ENCODE peak calls at places on chromosome 7, in five cellular contexts. One of them, this sample, is unnamed.
A peak's percentile ranks its signal among the peaks of the same experiment; 100 is the strongest.

GRCh38 chr7:101125989-101126650 is 784 bp upstream of the SERPINE1 start:
- DNase-seq in stomach: peak; percentile 27
- DNase-seq in testis: peak; percentile 74
- DNase-seq in Peyer's patch: peak; percentile 59
- DNase-seq in CD4-positive, alpha-beta memory T cell: no peak
- DNase-seq in this sample: peak; percentile 65

GRCh38 chr7:41116817-41117216 is 586.1 kb downstream of the INHBA start:
- DNase-seq in stomach: no peak
- DNase-seq in CD4-positive, alpha-beta memory T cell: no peak
- DNase-seq in testis: no peak
- DNase-seq in Peyer's patch: no peak
- DNase-seq in this sample: no peak

GRCh38 chr7:103694304-103694703 is 248.3 kb upstream of the SLC26A5 start:
- DNase-seq in stomach: no peak
- DNase-seq in Peyer's patch: no peak
- DNase-seq in testis: no peak
- DNase-seq in CD4-positive, alpha-beta memory T cell: no peak
- DNase-seq in this sample: no peak

GRCh38 chr7:30447466-30447865 is 31.1 kb downstream of the NOD1 start:
- DNase-seq in Peyer's patch: no peak
- DNase-seq in stomach: peak; percentile 18
- DNase-seq in CD4-positive, alpha-beta memory T cell: no peak
- DNase-seq in testis: no peak
- DNase-seq in this sample: no peak

GRCh38 chr7:17625038-17625437 is 315.3 kb downstream of the SNX13 start:
- DNase-seq in Peyer's patch: no peak
- DNase-seq in CD4-positive, alpha-beta memory T cell: no peak
- DNase-seq in testis: no peak
- DNase-seq in stomach: no peak
- DNase-seq in this sample: no peak

GRCh38 chr7:15326044-15326644 is 235.7 kb downstream of the AGMO start:
- DNase-seq in CD4-positive, alpha-beta memory T cell: no peak
- DNase-seq in stomach: no peak
- DNase-seq in Peyer's patch: no peak
- DNase-seq in testis: no peak
- DNase-seq in this sample: peak; percentile 49

GRCh38 chr7:113907617-113908016 is 11.2 kb downstream of the PPP1R3A start:
- DNase-seq in stomach: no peak
- DNase-seq in CD4-positive, alpha-beta memory T cell: no peak
- DNase-seq in Peyer's patch: no peak
- DNase-seq in testis: no peak
- DNase-seq in this sample: no peak

GRCh38 chr7:17830206-17830605 is 110.1 kb downstream of the SNX13 start:
- DNase-seq in stomach: no peak
- DNase-seq in CD4-positive, alpha-beta memory T cell: no peak
- DNase-seq in Peyer's patch: no peak
- DNase-seq in testis: no peak
- DNase-seq in this sample: no peak

GRCh38 chr7:151695856-151696555 is 176.3 kb upstream of the RHEB start:
- DNase-seq in stomach: no peak
- DNase-seq in testis: no peak
- DNase-seq in Peyer's patch: no peak
- DNase-seq in CD4-positive, alpha-beta memory T cell: no peak
- DNase-seq in this sample: no peak

GRCh38 chr7:72040641-72041040 is 371.5 kb downstream of the CALN1 start:
- DNase-seq in CD4-positive, alpha-beta memory T cell: no peak
- DNase-seq in testis: no peak
- DNase-seq in stomach: no peak
- DNase-seq in Peyer's patch: no peak
- DNase-seq in this sample: no peak

GRCh38 chr7:142796501-142797341 is 26.0 kb downstream of the PRSS2 start:
- DNase-seq in Peyer's patch: peak; percentile 45
- DNase-seq in CD4-positive, alpha-beta memory T cell: no peak
- DNase-seq in testis: no peak
- DNase-seq in stomach: no peak
- DNase-seq in this sample: no peak

GRCh38 chr7:142797342-142797798 is 26.6 kb downstream of the PRSS2 start:
- DNase-seq in CD4-positive, alpha-beta memory T cell: no peak
- DNase-seq in stomach: no peak
- DNase-seq in Peyer's patch: no peak
- DNase-seq in testis: no peak
- DNase-seq in this sample: no peak

GRCh38 chr7:142798451-142799438 is 28.0 kb downstream of the PRSS2 start:
- DNase-seq in testis: no peak
- DNase-seq in Peyer's patch: no peak
- DNase-seq in stomach: no peak
- DNase-seq in CD4-positive, alpha-beta memory T cell: peak; percentile 58
- DNase-seq in this sample: no peak

GRCh38 chr7:142799483-142799882 is 28.7 kb downstream of the PRSS2 start:
- DNase-seq in testis: no peak
- DNase-seq in Peyer's patch: no peak
- DNase-seq in stomach: no peak
- DNase-seq in CD4-positive, alpha-beta memory T cell: no peak
- DNase-seq in this sample: no peak

DNA sequence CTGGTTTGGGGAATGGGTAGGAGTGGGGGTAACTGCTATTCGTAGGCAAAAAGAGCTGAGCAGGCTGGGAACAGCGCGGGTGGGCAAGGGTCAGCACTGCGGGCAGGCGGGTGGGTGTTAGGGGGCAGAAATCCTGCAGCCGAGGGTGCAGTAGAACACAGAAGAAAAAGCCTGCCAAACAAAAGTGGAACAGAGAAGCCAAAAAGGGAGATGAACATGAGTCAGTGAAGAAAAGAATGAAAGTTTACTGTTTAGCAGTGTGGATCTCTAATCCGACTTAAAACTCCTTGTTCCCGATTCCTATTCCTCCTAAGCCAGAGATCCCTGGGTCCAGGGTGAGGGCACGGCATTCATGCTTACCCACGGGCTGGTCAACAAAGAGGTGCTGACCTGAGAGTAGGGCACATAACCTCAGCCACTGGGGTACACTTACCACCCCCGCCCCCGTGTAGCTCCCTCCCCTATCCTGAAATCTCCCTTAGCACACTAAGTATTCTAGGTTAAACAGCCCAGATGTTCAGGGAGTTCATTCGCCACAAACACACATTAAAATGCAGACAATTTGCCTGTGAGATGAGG is 27.1 kb downstream of the PRSS2 start:
- DNase-seq in CD4-positive, alpha-beta memory T cell: no peak
- DNase-seq in testis: no peak
- DNase-seq in stomach: no peak
- DNase-seq in Peyer's patch: no peak
- DNase-seq in this sample: no peak
- H3K4me3 ChIP-seq in CD4-positive, alpha-beta memory T cell: peak overlapping the region; percentile 84
- H3K4me3 ChIP-seq in testis: peak overlapping the region; percentile 68
- H3K4me3 ChIP-seq in stomach: peak overlapping the region; percentile 39
- H3K4me3 ChIP-seq in Peyer's patch: peak overlapping the region; percentile 62
- H3K4me3 ChIP-seq in this sample: no peak overlapping the region

GRCh38 chr7:80275192-80275605 is 140.6 kb downstream of the GNAI1 start:
- DNase-seq in testis: no peak
- DNase-seq in Peyer's patch: no peak
- DNase-seq in CD4-positive, alpha-beta memory T cell: no peak
- DNase-seq in stomach: no peak
- DNase-seq in this sample: no peak
- H3K27ac ChIP-seq in testis: no peak overlapping the region
- H3K27ac ChIP-seq in Peyer's patch: no peak overlapping the region
- H3K27ac ChIP-seq in CD4-positive, alpha-beta memory T cell: no peak overlapping the region
- H3K27ac ChIP-seq in stomach: no peak overlapping the region
- H3K27ac ChIP-seq in this sample: no peak overlapping the region

DNA sequence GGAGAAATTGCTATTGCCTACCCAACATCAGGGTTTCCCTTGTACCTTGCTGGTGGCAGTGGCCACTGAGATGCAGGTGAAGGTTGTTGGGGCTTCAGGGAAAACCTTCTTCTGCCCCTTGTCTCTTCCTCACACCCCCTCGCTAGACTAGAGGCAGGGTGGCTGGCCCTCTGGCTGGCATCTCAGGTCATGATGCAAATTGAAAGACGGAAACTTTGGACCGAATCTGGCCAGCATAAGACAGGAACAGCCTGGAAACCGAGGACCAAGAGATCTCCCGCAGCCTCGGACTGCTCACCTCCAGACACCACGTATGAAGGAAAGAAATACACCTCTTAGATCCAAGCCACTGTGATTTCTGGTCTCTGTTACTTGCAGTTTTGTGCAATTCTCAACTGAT is 2.9 kb downstream of the SVOPL start:
- DNase-seq in CD4-positive, alpha-beta memory T cell: no peak
- DNase-seq in testis: no peak
- DNase-seq in Peyer's patch: no peak
- DNase-seq in stomach: no peak
- DNase-seq in this sample: no peak
- H3K4me3 ChIP-seq in CD4-positive, alpha-beta memory T cell: no peak overlapping the region
- H3K4me3 ChIP-seq in testis: no peak overlapping the region
- H3K4me3 ChIP-seq in Peyer's patch: no peak overlapping the region
- H3K4me3 ChIP-seq in stomach: no peak overlapping the region
- H3K4me3 ChIP-seq in this sample: no peak overlapping the region

GRCh38 chr7:231030-231857 is 38.9 kb downstream of the FAM20C start:
- DNase-seq in CD4-positive, alpha-beta memory T cell: no peak
- DNase-seq in stomach: no peak
- DNase-seq in Peyer's patch: no peak
- DNase-seq in testis: no peak
- DNase-seq in this sample: no peak

GRCh38 chr7:231858-232246 is 39.5 kb downstream of the FAM20C start:
- DNase-seq in stomach: no peak
- DNase-seq in CD4-positive, alpha-beta memory T cell: no peak
- DNase-seq in testis: no peak
- DNase-seq in Peyer's patch: no peak
- DNase-seq in this sample: no peak

GRCh38 chr7:229184-229964 is 37.0 kb downstream of the FAM20C start:
- DNase-seq in CD4-positive, alpha-beta memory T cell: no peak
- DNase-seq in testis: peak; percentile 85
- DNase-seq in Peyer's patch: no peak
- DNase-seq in stomach: peak; percentile 52
- DNase-seq in this sample: peak; percentile 21

GRCh38 chr7:228610-229009 is 36.2 kb downstream of the FAM20C start:
- DNase-seq in CD4-positive, alpha-beta memory T cell: no peak
- DNase-seq in Peyer's patch: no peak
- DNase-seq in stomach: no peak
- DNase-seq in testis: no peak
- DNase-seq in this sample: no peak

DNA sequence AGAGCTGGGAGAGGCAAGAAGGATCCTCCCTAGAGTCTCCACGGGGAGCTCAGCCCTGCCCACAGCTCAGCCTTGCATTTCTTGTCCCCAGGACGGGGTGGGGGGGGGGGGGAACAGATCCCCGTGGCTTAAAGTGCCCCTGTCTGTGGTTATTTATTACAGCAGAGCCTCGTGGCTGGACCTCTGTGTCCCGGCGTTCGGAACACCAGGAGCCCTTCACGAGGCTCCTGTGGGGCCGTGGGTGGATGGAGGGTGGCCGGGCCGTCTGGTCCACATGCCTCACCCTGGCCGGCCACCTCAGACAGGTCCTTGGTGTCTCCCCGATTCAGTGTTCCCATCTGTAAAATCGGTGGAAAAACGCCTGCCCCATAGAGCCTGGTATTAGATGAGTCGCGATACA is 37.9 kb downstream of the FAM20C start:
- DNase-seq in stomach: no peak
- DNase-seq in Peyer's patch: no peak
- DNase-seq in testis: no peak
- DNase-seq in CD4-positive, alpha-beta memory T cell: no peak
- DNase-seq in this sample: no peak
- H3K27ac ChIP-seq in stomach: peak overlapping the region; percentile 95
- H3K27ac ChIP-seq in Peyer's patch: no peak overlapping the region
- H3K27ac ChIP-seq in testis: no peak overlapping the region
- H3K27ac ChIP-seq in CD4-positive, alpha-beta memory T cell: no peak overlapping the region
- H3K27ac ChIP-seq in this sample: no peak overlapping the region

GRCh38 chr7:99104631-99105030 is 39.3 kb downstream of the SMURF1 start:
- DNase-seq in testis: no peak
- DNase-seq in CD4-positive, alpha-beta memory T cell: no peak
- DNase-seq in Peyer's patch: no peak
- DNase-seq in stomach: no peak
- DNase-seq in this sample: no peak

GRCh38 chr7:99108615-99109014 is 35.3 kb downstream of the SMURF1 start:
- DNase-seq in testis: no peak
- DNase-seq in stomach: no peak
- DNase-seq in CD4-positive, alpha-beta memory T cell: no peak
- DNase-seq in Peyer's patch: no peak
- DNase-seq in this sample: no peak

GRCh38 chr7:99105756-99106155 is 38.2 kb downstream of the SMURF1 start:
- DNase-seq in testis: no peak
- DNase-seq in Peyer's patch: no peak
- DNase-seq in CD4-positive, alpha-beta memory T cell: no peak
- DNase-seq in stomach: no peak
- DNase-seq in this sample: no peak

GRCh38 chr7:99106411-99106810 is 37.5 kb downstream of the SMURF1 start:
- DNase-seq in testis: peak; percentile 59
- DNase-seq in CD4-positive, alpha-beta memory T cell: no peak
- DNase-seq in Peyer's patch: no peak
- DNase-seq in stomach: no peak
- DNase-seq in this sample: no peak

GRCh38 chr7:99106869-99107268 is 37.0 kb downstream of the SMURF1 start:
- DNase-seq in CD4-positive, alpha-beta memory T cell: no peak
- DNase-seq in Peyer's patch: no peak
- DNase-seq in stomach: no peak
- DNase-seq in testis: no peak
- DNase-seq in this sample: no peak
- H3K4me3 ChIP-seq in CD4-positive, alpha-beta memory T cell: no peak overlapping the region
- H3K4me3 ChIP-seq in Peyer's patch: no peak overlapping the region
- H3K4me3 ChIP-seq in stomach: no peak overlapping the region
- H3K4me3 ChIP-seq in testis: no peak overlapping the region
- H3K4me3 ChIP-seq in this sample: no peak overlapping the region

DNA sequence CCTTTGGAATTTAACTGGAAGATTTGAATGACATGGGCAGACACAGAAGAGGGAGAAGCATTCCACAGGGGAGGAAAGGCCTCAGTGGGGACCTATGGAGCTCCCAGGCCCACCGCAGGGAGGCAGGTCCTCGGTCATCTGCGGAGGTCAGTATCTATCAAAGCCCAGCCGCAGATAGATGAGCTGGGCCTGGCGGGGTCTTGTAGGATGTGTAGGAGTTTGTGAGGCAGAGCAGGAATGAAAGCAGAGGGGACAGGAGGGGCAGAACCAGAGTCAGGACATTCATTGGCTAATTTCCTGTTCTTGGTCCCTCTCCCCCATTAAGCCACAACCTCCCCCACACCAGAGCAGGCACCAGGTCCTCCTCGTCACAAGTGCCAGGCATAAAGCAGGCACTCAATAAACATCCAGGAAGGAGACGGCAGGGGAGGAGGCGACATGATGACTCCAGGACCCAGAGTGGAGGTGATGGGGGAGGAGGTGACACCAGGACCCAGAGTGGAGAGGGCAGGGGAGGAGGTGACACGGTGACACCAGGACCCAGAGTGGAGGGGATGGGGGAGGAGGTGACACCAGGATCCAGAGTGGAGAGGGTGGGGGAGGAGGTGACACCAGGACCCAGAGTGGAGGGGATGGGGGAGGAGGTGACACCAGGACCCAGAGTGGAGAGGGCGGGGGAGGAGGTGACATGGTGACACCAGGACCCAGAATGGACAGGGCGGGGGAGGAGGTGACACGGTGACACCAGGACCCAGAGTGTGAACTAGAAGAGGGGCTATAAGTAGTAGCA is 83.7 kb upstream of the PDGFA start:
- DNase-seq in stomach: no peak
- DNase-seq in Peyer's patch: peak; percentile 41
- DNase-seq in CD4-positive, alpha-beta memory T cell: no peak
- DNase-seq in testis: no peak
- DNase-seq in this sample: no peak
- H3K27ac ChIP-seq in stomach: peak overlapping the region; percentile 81
- H3K27ac ChIP-seq in Peyer's patch: peak overlapping the region; percentile 90
- H3K27ac ChIP-seq in CD4-positive, alpha-beta memory T cell: peak overlapping the region; percentile 98
- H3K27ac ChIP-seq in testis: peak overlapping the region; percentile 63
- H3K27ac ChIP-seq in this sample: no peak overlapping the region

GRCh38 chr7:148335790-148336189 is 254.8 kb upstream of the C7orf33 start:
- DNase-seq in testis: no peak
- DNase-seq in stomach: no peak
- DNase-seq in CD4-positive, alpha-beta memory T cell: no peak
- DNase-seq in Peyer's patch: no peak
- DNase-seq in this sample: no peak
- H3K4me3 ChIP-seq in testis: no peak overlapping the region
- H3K4me3 ChIP-seq in stomach: no peak overlapping the region
- H3K4me3 ChIP-seq in CD4-positive, alpha-beta memory T cell: no peak overlapping the region
- H3K4me3 ChIP-seq in Peyer's patch: no peak overlapping the region
- H3K4me3 ChIP-seq in this sample: no peak overlapping the region

This sample was measured in SJCRH30.